ENCODE peak calls at places on chromosomes 5 and 9, in seven cellular contexts. R is keratinocyte; O is IMR-90; C is mucosa of descending colon; D is CD8-positive, alpha-beta memory T cell; V is left lung; X is neuronal stem cell. B is an unnamed sample.

GRCh38 chr5:32100230-32100629 is 73.9 kb downstream of the GOLPH3 start:
- DNase-seq in V (no peak), X (no peak), O (no peak), D (no peak), R (no peak), C (no peak), B (no peak)

GRCh38 chr5:57383093-57383861 is 99.3 kb downstream of the ACTBL2 start:
- DNase-seq in O (peak; percentile 99), D (no peak), V (no peak), C (no peak), X (no peak), R (peak; percentile 59), B (peak; percentile 5)

GRCh38 chr9:37374892-37375291 is 47.6 kb upstream of the GRHPR start:
- DNase-seq in O (no peak), X (no peak), R (no peak), D (peak; percentile 3), C (no peak), V (no peak), B (no peak)

GRCh38 chr5:137792291-137792690 is 38.1 kb upstream of the HNRNPA0 start:
- DNase-seq in O (no peak), V (no peak), C (no peak), X (no peak), D (no peak), R (no peak), B (no peak)

GRCh38 chr5:96924016-96924443 is 11.8 kb upstream of the LNPEP start:
- DNase-seq in V (no peak), D (no peak), R (peak; percentile 58), O (no peak), C (no peak), X (no peak), B (no peak)

GRCh38 chr9:84297162-84297821 is 43.3 kb downstream of the SLC28A3 start:
- DNase-seq in R (no peak), D (no peak), V (no peak), C (no peak), O (peak; percentile 84), X (no peak), B (no peak)

GRCh38 chr9:71710856-71711255 is 57.5 kb downstream of the CEMIP2 start:
- DNase-seq in D (no peak), C (no peak), O (no peak), V (no peak), X (no peak), R (peak; percentile 64), B (no peak)

GRCh38 chr5:113038714-113039113 is 62.1 kb downstream of the DCP2 start:
- DNase-seq in D (no peak), X (no peak), O (peak; percentile 47), C (no peak), R (peak; percentile 96), V (no peak), B (no peak)

GRCh38 chr5:32004404-32004803 is 169.7 kb downstream of the GOLPH3 start:
- DNase-seq in X (no peak), D (no peak), C (no peak), O (no peak), R (no peak), V (no peak), B (no peak)

GRCh38 chr9:99141849-99142248 is 36.9 kb downstream of the TGFBR1 start:
- DNase-seq in R (no peak), X (no peak), V (no peak), C (no peak), O (no peak), D (no peak), B (no peak)
- H3K36me3 ChIP-seq in R (peaks cover 42% of the 10 kb centered on the region), X (peaks cover 25% of the 10 kb centered on the region), V (no peaks in the 10 kb centered on the region), C (no peaks in the 10 kb centered on the region), O (peaks cover 49% of the 10 kb centered on the region), D (peaks cover 55% of the 10 kb centered on the region), B (peaks cover 22% of the 10 kb centered on the region)

GRCh38 chr5:173324115-173325001 is 3.9 kb downstream of the STC2 start:
- DNase-seq in D (no peak), V (no peak), O (peak; percentile 89), C (peak; percentile 87), R (no peak), X (no peak), B (peak; percentile 81)
- H3K4me3 ChIP-seq in D (no peak overlapping the region), V (no peak overlapping the region), O (peak overlapping the region; percentile 89), C (no peak overlapping the region), R (no peak overlapping the region), X (no peak overlapping the region), B (no peak overlapping the region)

DNA sequence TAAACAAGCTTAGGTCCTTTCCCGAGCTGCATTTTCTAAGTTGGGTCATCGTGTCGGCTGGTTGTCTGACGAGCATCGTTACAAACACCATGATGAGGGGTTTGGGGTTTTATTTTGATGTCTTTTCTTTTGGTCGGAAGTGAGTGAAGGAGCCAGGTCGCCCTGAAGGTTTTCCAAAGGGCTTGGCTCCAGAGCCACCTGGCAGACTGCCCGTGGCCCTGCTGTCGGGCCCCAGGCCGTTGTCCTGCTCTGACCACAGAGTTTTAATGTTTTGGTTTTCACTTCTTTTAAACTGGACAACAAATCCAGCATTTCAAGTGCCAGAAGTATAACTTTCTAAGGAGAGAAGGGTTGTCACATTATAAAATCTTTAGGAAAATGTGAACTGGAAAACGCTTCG is 42.3 kb downstream of the TENT4A start:
- DNase-seq in X (no peak), C (no peak), D (no peak), V (no peak), R (no peak), O (no peak), B (no peak)
- H3K36me3 ChIP-seq in X (peaks cover 35% of the 10 kb centered on the region), C (peaks cover 13% of the 10 kb centered on the region), D (peaks cover 55% of the 10 kb centered on the region), V (no peaks in the 10 kb centered on the region), R (peaks cover 39% of the 10 kb centered on the region), O (peaks cover 61% of the 10 kb centered on the region), B (no peaks in the 10 kb centered on the region)

GRCh38 chr5:150139334-150139733 is 16.3 kb downstream of the PDGFRB start:
- DNase-seq in R (no peak), O (peak; percentile 92), X (no peak), C (no peak), V (no peak), D (no peak), B (no peak)
- H3K4me3 ChIP-seq in R (no peak overlapping the region), O (no peak overlapping the region), X (no peak overlapping the region), C (no peak overlapping the region), V (no peak overlapping the region), D (no peak overlapping the region), B (no peak overlapping the region)

GRCh38 chr9:81601639-81602623 is 87.4 kb downstream of the TLE1 start:
- DNase-seq in C (no peak), X (no peak), O (peak; percentile 72), D (no peak), R (no peak), V (no peak), B (no peak)
- H3K36me3 ChIP-seq in C (no peaks in the 10 kb centered on the region), X (no peaks in the 10 kb centered on the region), O (peaks cover 35% of the 10 kb centered on the region), D (no peaks in the 10 kb centered on the region), R (peaks cover 9% of the 10 kb centered on the region), V (no peaks in the 10 kb centered on the region), B (no peaks in the 10 kb centered on the region)